ENCODE peak calls at places on chromosomes 1 and 21, in eight cellular contexts. One of them, this sample, is unnamed.

GRCh38 chr21:31370893-31371652 is 27.0 kb upstream of the TIAM1 start:
- DNase-seq in fibroblast of mammary gland: peak
- DNase-seq in stomach: no peak
- DNase-seq in heart left ventricle: no peak
- DNase-seq in uterus: no peak
- DNase-seq in aorta: no peak
- DNase-seq in right atrium auricular region: no peak
- DNase-seq in K562: no peak
- DNase-seq in this sample: peak

GRCh38 chr1:202952818-202953217 is 5.3 kb downstream of the ADIPOR1 start:
- DNase-seq in fibroblast of mammary gland: peak
- DNase-seq in stomach: no peak
- DNase-seq in heart left ventricle: peak
- DNase-seq in uterus: no peak
- DNase-seq in aorta: peak
- DNase-seq in right atrium auricular region: peak
- DNase-seq in K562: no peak
- DNase-seq in this sample: no peak

GRCh38 chr1:199157494-199157893 is 518.7 kb downstream of the PTPRC start:
- DNase-seq in fibroblast of mammary gland: peak
- DNase-seq in stomach: no peak
- DNase-seq in heart left ventricle: no peak
- DNase-seq in uterus: no peak
- DNase-seq in aorta: no peak
- DNase-seq in right atrium auricular region: no peak
- DNase-seq in K562: no peak
- DNase-seq in this sample: peak

GRCh38 chr1:43992232-43992995 is 1.0 kb downstream of the CCDC24 start:
- DNase-seq in fibroblast of mammary gland: no peak
- DNase-seq in stomach: no peak
- DNase-seq in heart left ventricle: no peak
- DNase-seq in uterus: no peak
- DNase-seq in aorta: no peak
- DNase-seq in right atrium auricular region: no peak
- DNase-seq in K562: no peak
- DNase-seq in this sample: no peak

GRCh38 chr1:109547412-109548320 is 749 bp upstream of the GNAI3 start:
- DNase-seq in fibroblast of mammary gland: peak
- DNase-seq in stomach: peak
- DNase-seq in heart left ventricle: no peak
- DNase-seq in uterus: no peak
- DNase-seq in aorta: no peak
- DNase-seq in right atrium auricular region: no peak
- DNase-seq in K562: no peak
- DNase-seq in this sample: no peak

GRCh38 chr1:100868364-100868995 is 26.2 kb downstream of the EXTL2 start:
- DNase-seq in fibroblast of mammary gland: peak
- DNase-seq in stomach: no peak
- DNase-seq in heart left ventricle: no peak
- DNase-seq in uterus: no peak
- DNase-seq in aorta: no peak
- DNase-seq in right atrium auricular region: no peak
- DNase-seq in K562: no peak
- DNase-seq in this sample: no peak

GRCh38 chr21:25571726-25572121 is 35.6 kb downstream of the MRPL39 start:
- DNase-seq in fibroblast of mammary gland: no peak
- DNase-seq in stomach: no peak
- DNase-seq in heart left ventricle: no peak
- DNase-seq in uterus: no peak
- DNase-seq in aorta: no peak
- DNase-seq in right atrium auricular region: no peak
- DNase-seq in K562: no peak
- DNase-seq in this sample: no peak

GRCh38 chr1:207579436-207579799 is 65.5 kb upstream of the CR1L start:
- DNase-seq in fibroblast of mammary gland: peak
- DNase-seq in stomach: peak
- DNase-seq in heart left ventricle: no peak
- DNase-seq in uterus: no peak
- DNase-seq in aorta: no peak
- DNase-seq in right atrium auricular region: no peak
- DNase-seq in K562: peak
- DNase-seq in this sample: peak

GRCh38 chr21:27515676-27516075 is 548.8 kb upstream of the ADAMTS5 start:
- DNase-seq in fibroblast of mammary gland: no peak
- DNase-seq in stomach: no peak
- DNase-seq in heart left ventricle: no peak
- DNase-seq in uterus: no peak
- DNase-seq in aorta: no peak
- DNase-seq in right atrium auricular region: no peak
- DNase-seq in K562: no peak
- DNase-seq in this sample: no peak

GRCh38 chr1:115067460-115067859 is 21.8 kb downstream of the TSPAN2 start:
- DNase-seq in fibroblast of mammary gland: peak
- DNase-seq in stomach: no peak
- DNase-seq in heart left ventricle: no peak
- DNase-seq in uterus: no peak
- DNase-seq in aorta: peak
- DNase-seq in right atrium auricular region: no peak
- DNase-seq in K562: no peak
- DNase-seq in this sample: no peak

GRCh38 chr1:155250633-155251449 is 4.4 kb downstream of the ENTREP3 start:
- DNase-seq in fibroblast of mammary gland: peak
- DNase-seq in stomach: peak
- DNase-seq in heart left ventricle: peak
- DNase-seq in uterus: peak
- DNase-seq in aorta: peak
- DNase-seq in right atrium auricular region: peak
- DNase-seq in K562: peak
- DNase-seq in this sample: peak
- H3K4me3 ChIP-seq in fibroblast of mammary gland: no peak
- H3K4me3 ChIP-seq in stomach: peak
- H3K4me3 ChIP-seq in heart left ventricle: peak
- H3K4me3 ChIP-seq in uterus: no peak
- H3K4me3 ChIP-seq in aorta: no peak
- H3K4me3 ChIP-seq in right atrium auricular region: peak
- H3K4me3 ChIP-seq in K562: no peak
- H3K4me3 ChIP-seq in this sample: no peak

DNA sequence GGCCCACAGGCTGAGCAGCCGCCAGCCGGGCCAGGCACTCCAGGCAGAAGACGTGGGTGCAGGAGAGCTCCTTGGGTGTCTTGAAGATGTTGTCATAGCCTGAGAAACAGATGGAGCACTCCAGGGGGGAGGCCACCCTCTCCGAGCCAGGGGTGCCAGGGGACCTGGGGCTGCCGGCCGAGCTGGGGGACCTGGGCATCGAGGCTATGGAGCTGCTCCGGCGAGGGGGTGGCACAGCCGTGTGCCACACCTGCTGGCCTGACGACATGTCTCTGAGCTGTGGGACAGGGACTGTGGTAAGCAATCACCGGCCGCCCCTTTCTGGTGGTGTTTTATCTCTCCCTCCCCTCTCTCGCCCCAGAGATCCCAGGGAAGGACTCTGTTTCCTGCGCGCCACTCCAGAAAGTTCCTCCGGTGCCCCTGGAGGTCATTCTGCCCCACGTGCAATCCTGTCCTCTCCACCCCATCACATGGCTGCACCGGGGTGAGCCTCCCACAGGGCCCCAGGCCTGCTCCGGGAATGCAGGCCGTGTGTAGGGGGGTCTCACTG is 1.7 kb downstream of the RNF223 start:
- DNase-seq in fibroblast of mammary gland: no peak
- DNase-seq in stomach: no peak
- DNase-seq in heart left ventricle: no peak
- DNase-seq in uterus: no peak
- DNase-seq in aorta: no peak
- DNase-seq in right atrium auricular region: no peak
- DNase-seq in K562: no peak
- DNase-seq in this sample: no peak
- H3K4me3 ChIP-seq in fibroblast of mammary gland: no peak
- H3K4me3 ChIP-seq in stomach: no peak
- H3K4me3 ChIP-seq in heart left ventricle: no peak
- H3K4me3 ChIP-seq in uterus: no peak
- H3K4me3 ChIP-seq in aorta: no peak
- H3K4me3 ChIP-seq in right atrium auricular region: no peak
- H3K4me3 ChIP-seq in K562: no peak
- H3K4me3 ChIP-seq in this sample: no peak

GRCh38 chr21:38351961-38352521 is 95.2 kb downstream of the KCNJ15 start:
- DNase-seq in fibroblast of mammary gland: peak
- DNase-seq in stomach: no peak
- DNase-seq in heart left ventricle: no peak
- DNase-seq in uterus: no peak
- DNase-seq in aorta: no peak
- DNase-seq in right atrium auricular region: no peak
- DNase-seq in K562: no peak
- DNase-seq in this sample: peak

GRCh38 chr21:38350681-38351080 is 93.9 kb downstream of the KCNJ15 start:
- DNase-seq in fibroblast of mammary gland: no peak
- DNase-seq in stomach: no peak
- DNase-seq in heart left ventricle: no peak
- DNase-seq in uterus: no peak
- DNase-seq in aorta: no peak
- DNase-seq in right atrium auricular region: no peak
- DNase-seq in K562: no peak
- DNase-seq in this sample: no peak

GRCh38 chr21:38354231-38354630 is 97.4 kb downstream of the KCNJ15 start:
- DNase-seq in fibroblast of mammary gland: no peak
- DNase-seq in stomach: no peak
- DNase-seq in heart left ventricle: no peak
- DNase-seq in uterus: no peak
- DNase-seq in aorta: no peak
- DNase-seq in right atrium auricular region: peak
- DNase-seq in K562: no peak
- DNase-seq in this sample: no peak

GRCh38 chr21:38351176-38351959 is 94.6 kb downstream of the KCNJ15 start:
- DNase-seq in fibroblast of mammary gland: peak
- DNase-seq in stomach: no peak
- DNase-seq in heart left ventricle: no peak
- DNase-seq in uterus: no peak
- DNase-seq in aorta: no peak
- DNase-seq in right atrium auricular region: peak
- DNase-seq in K562: no peak
- DNase-seq in this sample: no peak

GRCh38 chr21:38352536-38353219 is 95.9 kb downstream of the KCNJ15 start:
- DNase-seq in fibroblast of mammary gland: peak
- DNase-seq in stomach: peak
- DNase-seq in heart left ventricle: no peak
- DNase-seq in uterus: no peak
- DNase-seq in aorta: peak
- DNase-seq in right atrium auricular region: peak
- DNase-seq in K562: peak
- DNase-seq in this sample: no peak
- H3K4me3 ChIP-seq in fibroblast of mammary gland: no peak
- H3K4me3 ChIP-seq in stomach: no peak
- H3K4me3 ChIP-seq in heart left ventricle: no peak
- H3K4me3 ChIP-seq in uterus: no peak
- H3K4me3 ChIP-seq in aorta: no peak
- H3K4me3 ChIP-seq in right atrium auricular region: no peak
- H3K4me3 ChIP-seq in K562: no peak
- H3K4me3 ChIP-seq in this sample: no peak

DNA sequence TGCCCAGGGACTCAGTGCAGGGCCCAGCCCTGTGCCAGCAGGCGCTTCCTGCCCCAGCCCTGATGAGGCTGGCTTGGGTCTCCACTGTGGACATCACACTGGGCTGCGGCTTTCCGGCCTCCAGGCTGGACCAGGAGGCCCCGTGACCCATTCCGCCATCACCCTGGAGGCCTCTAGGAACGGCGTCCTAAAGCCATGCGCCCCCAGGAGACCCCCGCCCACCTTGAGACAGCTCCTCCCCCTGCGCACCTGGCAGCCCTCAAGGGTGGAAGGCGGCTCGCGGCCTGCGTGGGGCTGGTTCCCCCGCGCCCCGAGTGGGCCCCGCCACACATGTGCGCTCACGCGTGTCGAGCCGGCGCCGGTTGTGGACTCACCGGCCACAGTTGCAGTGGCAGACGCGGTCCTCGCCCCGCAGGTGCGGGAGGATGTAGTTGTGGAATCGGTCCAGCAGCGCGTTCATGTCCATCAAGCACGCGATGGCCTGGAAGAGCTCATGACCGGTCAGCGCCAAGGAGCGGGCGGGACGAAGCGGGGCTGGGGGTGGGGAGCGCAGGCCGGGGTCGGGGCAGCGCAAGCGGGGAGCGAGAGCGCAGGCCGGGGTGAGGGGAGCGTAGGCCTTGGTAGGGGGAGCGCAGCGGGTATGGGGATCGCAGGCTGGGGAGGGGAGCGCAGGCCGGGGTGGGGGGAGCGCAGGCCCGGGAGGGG is 962 bp downstream of the TMEM240 start:
- DNase-seq in fibroblast of mammary gland: peak
- DNase-seq in stomach: no peak
- DNase-seq in heart left ventricle: no peak
- DNase-seq in uterus: peak
- DNase-seq in aorta: no peak
- DNase-seq in right atrium auricular region: no peak
- DNase-seq in K562: no peak
- DNase-seq in this sample: no peak
- H3K4me3 ChIP-seq in fibroblast of mammary gland: peak
- H3K4me3 ChIP-seq in stomach: peak
- H3K4me3 ChIP-seq in heart left ventricle: peak
- H3K4me3 ChIP-seq in uterus: peak
- H3K4me3 ChIP-seq in aorta: peak
- H3K4me3 ChIP-seq in right atrium auricular region: peak
- H3K4me3 ChIP-seq in K562: no peak
- H3K4me3 ChIP-seq in this sample: peak

DNA sequence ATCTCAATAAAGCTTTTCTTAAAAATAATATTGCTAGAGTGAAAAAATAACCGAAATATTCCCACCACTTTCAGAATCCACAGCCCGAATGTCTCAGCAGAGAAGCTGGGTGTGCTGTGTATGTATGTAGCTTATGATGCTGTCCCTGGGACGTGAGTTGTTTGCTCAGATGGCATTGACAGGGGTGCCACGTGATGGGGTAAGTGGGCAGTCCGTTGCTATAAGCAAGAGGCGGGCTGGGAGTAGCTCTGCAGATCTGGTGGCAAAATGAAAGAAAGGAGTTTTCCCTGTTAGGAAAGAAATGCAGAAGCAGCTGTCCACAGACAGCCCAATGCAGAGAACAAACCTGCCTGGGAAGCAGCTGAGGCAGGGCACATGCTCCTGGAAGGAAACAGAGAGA is 3.8 kb upstream of the FAM20B start:
- DNase-seq in fibroblast of mammary gland: peak
- DNase-seq in stomach: no peak
- DNase-seq in heart left ventricle: no peak
- DNase-seq in uterus: no peak
- DNase-seq in aorta: peak
- DNase-seq in right atrium auricular region: no peak
- DNase-seq in K562: no peak
- DNase-seq in this sample: no peak
- H3K4me3 ChIP-seq in fibroblast of mammary gland: no peak
- H3K4me3 ChIP-seq in stomach: no peak
- H3K4me3 ChIP-seq in heart left ventricle: peak
- H3K4me3 ChIP-seq in uterus: no peak
- H3K4me3 ChIP-seq in aorta: no peak
- H3K4me3 ChIP-seq in right atrium auricular region: no peak
- H3K4me3 ChIP-seq in K562: no peak
- H3K4me3 ChIP-seq in this sample: peak